ENCODE peak calls at places on chromosomes 7 and 10, in nine cellular contexts. T is left lung; R is CD8-positive, alpha-beta T cell; V is kidney epithelial cell; K is colonic mucosa; F is heart right ventricle; G is lower lobe of right lung; S is cardiac muscle cell; U is vagina. E is an unnamed sample.

GRCh38 chr10:23702977-23703414 is 264.1 kb downstream of the OTUD1 start:
- DNase-seq in T (no peak), R (peak; percentile 51), V (peak; percentile 25), K (peak; percentile 46), F (no peak), G (peak; percentile 52), S (peak; percentile 83), U (no peak), E (peak; percentile 57)

GRCh38 chr7:117323877-117324699 is 1.2 kb upstream of the WNT2 start:
- DNase-seq in T (peak; percentile 83), R (no peak), V (no peak), K (no peak), F (peak; percentile 36), G (peak; percentile 56), S (peak; percentile 88), U (no peak), E (no peak)

GRCh38 chr10:124294811-124295770 is 123.6 kb downstream of the OAT start:
- DNase-seq in T (peak; percentile 79), R (no peak), V (no peak), K (no peak), F (no peak), G (no peak), S (no peak), U (no peak), E (peak; percentile 82)

GRCh38 chr10:24777191-24777590 is 53.5 kb upstream of the ARHGAP21 start:
- DNase-seq in T (no peak), R (no peak), V (no peak), K (no peak), F (no peak), G (no peak), S (no peak), U (no peak), E (no peak)

GRCh38 chr10:74092372-74092771 is 58.3 kb downstream of the AP3M1 start:
- DNase-seq in T (no peak), R (no peak), V (no peak), K (no peak), F (no peak), G (no peak), S (no peak), U (no peak), E (no peak)

GRCh38 chr7:51053194-51053925 is 263.2 kb downstream of the COBL start:
- DNase-seq in T (no peak), R (no peak), V (no peak), K (no peak), F (no peak), G (no peak), S (no peak), U (no peak), E (no peak)

GRCh38 chr7:120441850-120442249 is 168.9 kb downstream of the KCND2 start:
- DNase-seq in T (no peak), R (no peak), V (no peak), K (no peak), F (no peak), G (no peak), S (no peak), U (no peak), E (no peak)

GRCh38 chr7:491958-492713 is 27.5 kb downstream of the PDGFA start:
- DNase-seq in T (peak; percentile 41), R (no peak), V (no peak), K (no peak), F (peak; percentile 6), G (peak; percentile 33), S (no peak), U (no peak), E (no peak)

GRCh38 chr10:113183543-113183942 is 233.5 kb downstream of the TCF7L2 start:
- DNase-seq in T (no peak), R (no peak), V (no peak), K (no peak), F (no peak), G (no peak), S (no peak), U (peak; percentile 79), E (no peak)

GRCh38 chr7:6121141-6121540 is 90.0 kb downstream of the ANKRD61 start:
- DNase-seq in T (no peak), R (no peak), V (no peak), K (no peak), F (no peak), G (no peak), S (no peak), U (no peak), E (peak; percentile 36)

GRCh38 chr10:14660872-14661271 is 113.8 kb downstream of the FAM107B start:
- DNase-seq in T (no peak), R (no peak), V (no peak), K (no peak), F (no peak), G (no peak), S (no peak), U (no peak), E (no peak)

DNA sequence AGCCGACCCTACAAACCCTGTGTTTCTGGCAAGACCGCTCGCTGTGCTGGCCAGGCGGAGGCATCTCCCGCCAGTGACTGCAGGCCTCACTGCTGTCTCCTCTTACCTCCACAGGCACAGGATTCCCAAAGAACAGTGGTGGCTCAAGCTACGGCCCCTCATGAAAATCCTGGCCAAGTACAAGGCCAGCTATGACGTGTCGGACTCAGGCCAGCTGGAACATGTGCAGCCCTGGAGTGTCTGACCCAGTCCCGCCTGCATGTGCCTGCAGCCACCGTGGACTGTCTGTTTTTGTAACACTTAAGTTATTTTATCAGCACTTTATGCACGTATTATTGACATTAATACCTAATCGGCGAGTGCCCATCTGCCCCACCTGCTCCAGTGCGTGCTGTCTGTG is 36.2 kb downstream of the PITRM1 start:
- DNase-seq in T (no peak), R (no peak), V (no peak), K (no peak), F (peak; percentile 71), G (no peak), S (no peak), U (no peak), E (peak; percentile 61)
- H3K36me3 ChIP-seq in T (peaks cover 100% of the 10 kb centered on the region), R (peaks cover 58% of the 10 kb centered on the region), V (peaks cover 12% of the 10 kb centered on the region), K (peaks cover 9% of the 10 kb centered on the region), F (peaks cover 10% of the 10 kb centered on the region), G (peaks cover 87% of the 10 kb centered on the region), S (peaks cover 93% of the 10 kb centered on the region), U (no peaks in the 10 kb centered on the region), E (peaks cover 41% of the 10 kb centered on the region)

GRCh38 chr10:122162566-122163181 is 108.4 kb upstream of the BTBD16 start:
- DNase-seq in T (peak; percentile 65), R (no peak), V (no peak), K (no peak), F (peak; percentile 39), G (no peak), S (no peak), U (no peak), E (no peak)
- TF ChIP-seq CTCF in T (no peak), R (no peak), V (peak; percentile 1), K (no peak), F (no peak), G (no peak), S (peak; percentile 2), U (no peak), E (peak; percentile 24)

DNA sequence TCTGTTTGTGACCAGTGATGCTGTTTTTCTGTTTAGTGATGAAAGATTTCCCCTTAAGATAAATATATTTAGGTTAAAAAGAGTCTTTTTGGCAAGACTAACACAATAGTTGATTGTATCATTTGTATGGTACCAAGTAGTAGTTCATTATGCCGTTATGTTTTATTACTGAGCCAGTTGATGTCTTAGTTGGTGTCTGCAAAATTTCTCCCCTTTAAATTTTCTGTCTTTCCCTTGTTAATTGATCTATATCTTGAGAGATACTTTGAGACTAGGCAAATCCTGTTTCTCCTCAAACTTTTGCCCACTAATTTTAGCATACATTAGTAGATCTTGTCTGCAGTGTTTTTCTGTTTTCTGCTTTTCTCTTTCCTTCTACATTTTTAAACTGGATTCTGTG is 21.7 kb downstream of the UBE3C start:
- DNase-seq in T (no peak), R (no peak), V (no peak), K (no peak), F (no peak), G (no peak), S (no peak), U (no peak), E (no peak)
- H3K36me3 ChIP-seq in T (peaks cover 17% of the 10 kb centered on the region), R (peaks cover 13% of the 10 kb centered on the region), V (no peaks in the 10 kb centered on the region), K (no peaks in the 10 kb centered on the region), F (no peaks in the 10 kb centered on the region), G (peaks cover 19% of the 10 kb centered on the region), S (no peaks in the 10 kb centered on the region), U (no peaks in the 10 kb centered on the region), E (peaks cover 6% of the 10 kb centered on the region)

GRCh38 chr7:12249706-12250105 is 38.6 kb downstream of the TMEM106B start:
- DNase-seq in T (no peak), R (no peak), V (no peak), K (no peak), F (no peak), G (no peak), S (no peak), U (no peak), E (no peak)

GRCh38 chr7:12239821-12240220 is 28.7 kb downstream of the TMEM106B start:
- DNase-seq in T (no peak), R (no peak), V (no peak), K (no peak), F (no peak), G (no peak), S (no peak), U (no peak), E (no peak)

GRCh38 chr7:12244694-12245093 is 33.6 kb downstream of the TMEM106B start:
- DNase-seq in T (no peak), R (no peak), V (no peak), K (no peak), F (no peak), G (no peak), S (no peak), U (no peak), E (no peak)

GRCh38 chr7:12244129-12244528 is 33.0 kb downstream of the TMEM106B start:
- DNase-seq in T (no peak), R (no peak), V (no peak), K (peak; percentile 25), F (no peak), G (peak; percentile 42), S (peak; percentile 17), U (no peak), E (peak; percentile 13)
- TF ChIP-seq CTCF in T (peak; percentile 17), R (no peak), V (peak; percentile 43), K (peak; percentile 18), F (peak; percentile 8), G (peak; percentile 31), S (peak; percentile 43), U (no peak), E (peak; percentile 52)

DNA sequence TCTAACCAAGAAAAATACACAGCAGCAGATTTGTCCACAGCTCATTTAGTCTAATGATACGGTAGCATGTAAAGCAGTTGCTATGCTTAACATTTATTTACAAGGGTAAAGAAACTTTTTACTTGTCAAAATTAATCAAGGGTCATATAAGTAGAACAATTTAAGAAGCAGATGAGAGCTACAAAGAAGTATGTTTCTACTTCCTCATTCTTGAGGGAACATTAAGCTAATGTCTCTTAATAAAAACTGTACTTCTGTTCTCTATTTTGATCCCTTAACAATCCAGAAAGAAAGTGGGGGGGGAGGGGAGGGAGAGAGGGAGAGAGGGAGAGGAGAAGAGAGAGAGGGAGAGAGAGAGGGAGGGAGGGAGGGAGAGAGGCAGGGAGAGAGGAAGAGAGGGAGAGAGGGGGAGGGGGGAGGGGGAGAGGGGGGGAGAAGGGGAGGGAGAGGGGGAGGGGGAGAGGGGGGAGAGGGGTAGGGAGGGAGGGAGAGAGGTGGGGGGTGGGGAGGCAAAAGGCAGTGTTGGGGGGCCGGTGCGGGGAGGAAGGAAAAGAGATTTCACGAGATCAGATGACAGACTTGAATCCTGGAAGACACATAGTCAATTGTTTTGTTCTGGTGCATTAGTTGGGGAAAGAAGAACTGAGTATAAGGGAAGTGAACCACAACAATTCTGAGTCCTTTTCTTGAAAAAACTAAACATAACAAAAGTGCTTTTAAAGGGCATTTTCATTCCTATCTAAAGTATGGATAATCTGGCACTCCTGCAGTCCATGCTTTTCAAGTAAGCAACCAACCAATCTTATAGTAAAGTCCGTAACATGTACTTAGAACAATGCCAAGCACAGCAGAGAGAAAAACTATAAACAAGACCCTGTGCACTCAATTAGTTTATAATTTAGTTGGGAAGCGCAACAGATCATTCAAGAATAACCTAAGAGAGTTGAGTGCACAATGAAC is 128.0 kb downstream of the USP6NL start:
- DNase-seq in T (no peak), R (no peak), V (no peak), K (no peak), F (no peak), G (no peak), S (no peak), U (no peak), E (no peak)
- H3K36me3 ChIP-seq in T (peaks cover 5% of the 10 kb centered on the region), R (no peaks in the 10 kb centered on the region), V (no peaks in the 10 kb centered on the region), K (no peaks in the 10 kb centered on the region), F (no peaks in the 10 kb centered on the region), G (peaks cover 16% of the 10 kb centered on the region), S (peaks cover 24% of the 10 kb centered on the region), U (no peaks in the 10 kb centered on the region), E (peaks cover 1% of the 10 kb centered on the region)